ENCODE peak calls at places on chromosomes 2 and 18, in nine cellular contexts. O is colonic mucosa, M is uterus, A is heart left ventricle, R is hepatocyte, G is PC-9, F is astrocyte, P is cardiac muscle cell, Q is pancreas. U is an unnamed sample.

GRCh38 chr2:178241852-178242551 is 47.7 kb downstream of the OSBPL6 start:
- DNase-seq in O (peak; percentile 54), M (peak; percentile 62), A (peak; percentile 45), R (peak; percentile 61), G (peak; percentile 27), F (peak; percentile 96), P (no peak), Q (peak; percentile 76), U (peak; percentile 25)

GRCh38 chr2:100000915-100001707 is 141.3 kb downstream of the AFF3 start:
- DNase-seq in O (no peak), M (no peak), A (no peak), R (no peak), G (no peak), F (no peak), P (no peak), Q (no peak), U (no peak)

GRCh38 chr2:119544075-119545031 is at the start of gene CFAP221:
- DNase-seq in O (peak; percentile 81), M (peak; percentile 42), A (peak; percentile 79), R (peak; percentile 92), G (peak; percentile 47), F (peak; percentile 35), P (peak; percentile 92), Q (peak; percentile 74), U (peak; percentile 73)

GRCh38 chr2:105175231-105175630 is 66.3 kb upstream of the GPR45 start:
- DNase-seq in O (no peak), M (no peak), A (no peak), R (no peak), G (no peak), F (peak; percentile 22), P (no peak), Q (no peak), U (no peak)

GRCh38 chr2:29254-29653 is 17.1 kb downstream of the FAM110C start:
- DNase-seq in O (no peak), M (no peak), A (no peak), R (no peak), G (no peak), F (no peak), P (no peak), Q (no peak), U (no peak)

GRCh38 chr2:5748941-5749731 is 57.0 kb downstream of the SOX11 start:
- DNase-seq in O (no peak), M (no peak), A (peak; percentile 86), R (no peak), G (no peak), F (peak; percentile 12), P (no peak), Q (no peak), U (peak; percentile 81)

GRCh38 chr2:45928946-45929345 is 277.5 kb downstream of the PRKCE start:
- DNase-seq in O (no peak), M (no peak), A (peak; percentile 87), R (no peak), G (no peak), F (no peak), P (peak; percentile 49), Q (no peak), U (peak; percentile 25)

GRCh38 chr2:181615086-181615635 is 41.7 kb downstream of the CERKL start:
- DNase-seq in O (no peak), M (no peak), A (no peak), R (no peak), G (no peak), F (no peak), P (no peak), Q (no peak), U (no peak)

GRCh38 chr2:61277756-61278155 is 115.8 kb downstream of the C2orf74 start:
- DNase-seq in O (no peak), M (no peak), A (no peak), R (no peak), G (no peak), F (no peak), P (no peak), Q (no peak), U (no peak)

GRCh38 chr18:65592419-65592818 is 158.4 kb upstream of the CDH7 start:
- DNase-seq in O (no peak), M (no peak), A (no peak), R (peak; percentile 24), G (peak; percentile 2), F (no peak), P (no peak), Q (no peak), U (no peak)

GRCh38 chr2:138997346-138997745 is 217.2 kb upstream of the NXPH2 start:
- DNase-seq in O (no peak), M (no peak), A (no peak), R (no peak), G (no peak), F (no peak), P (no peak), Q (no peak), U (no peak)

GRCh38 chr2:85605406-85606115 is 3.1 kb upstream of the TMEM150A start:
- DNase-seq in O (no peak), M (no peak), A (no peak), R (peak; percentile 69), G (no peak), F (peak; percentile 97), P (no peak), Q (no peak), U (no peak)

GRCh38 chr2:173145454-173145853 is 69.8 kb downstream of the MAP3K20 start:
- DNase-seq in O (no peak), M (no peak), A (no peak), R (no peak), G (no peak), F (no peak), P (no peak), Q (no peak), U (no peak)

GRCh38 chr2:181891966-181892794 is 650 bp downstream of the ITPRID2 start:
- DNase-seq in O (peak; percentile 70), M (peak; percentile 65), A (peak; percentile 83), R (peak; percentile 74), G (peak; percentile 88), F (peak; percentile 57), P (peak; percentile 72), Q (peak; percentile 66), U (peak; percentile 77)

GRCh38 chr2:196284901-196285589 is 113.7 kb upstream of the STK17B start:
- DNase-seq in O (no peak), M (no peak), A (no peak), R (no peak), G (no peak), F (no peak), P (no peak), Q (no peak), U (no peak)

GRCh38 chr2:157361526-157361925 is 35.9 kb upstream of the ERMN start:
- DNase-seq in O (no peak), M (no peak), A (no peak), R (no peak), G (no peak), F (no peak), P (no peak), Q (no peak), U (no peak)

DNA sequence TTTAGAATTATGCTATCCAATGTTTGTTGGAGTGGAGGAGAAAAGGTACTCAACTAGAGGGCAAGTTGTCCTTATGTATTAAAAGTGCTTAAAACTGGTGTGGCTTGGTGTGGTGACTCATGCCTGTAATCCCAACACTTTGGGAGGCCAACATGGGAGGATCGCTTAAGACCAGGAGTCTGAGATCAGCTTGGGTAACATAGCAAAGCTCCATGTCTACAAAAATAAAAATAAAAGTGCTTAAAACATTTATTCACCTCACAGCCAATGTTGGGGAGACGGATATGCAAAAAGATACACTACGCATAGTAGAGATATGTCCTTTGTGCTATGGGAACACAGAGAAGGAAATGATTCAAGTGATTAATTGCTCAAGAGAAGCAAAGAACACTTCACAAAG is 19.3 kb upstream of the TNFAIP6 start:
- DNase-seq in O (no peak), M (no peak), A (no peak), R (no peak), G (no peak), F (no peak), P (no peak), Q (no peak), U (no peak)
- H3K27ac ChIP-seq in O (no peak overlapping the region), M (no peak overlapping the region), A (no peak overlapping the region), R (no peak overlapping the region), G (no peak overlapping the region), F (no peak overlapping the region), P (no peak overlapping the region), Q (no peak overlapping the region), U (no peak overlapping the region)

GRCh38 chr2:101142163-101142562 is 9.0 kb downstream of the TBC1D8 start:
- DNase-seq in O (no peak), M (no peak), A (no peak), R (no peak), G (no peak), F (no peak), P (no peak), Q (no peak), U (no peak)
- H3K4me1 ChIP-seq in O (no peaks in the 10 kb centered on the region), M (no peaks in the 10 kb centered on the region), A (peaks cover 28% of the 10 kb centered on the region), R (no peaks in the 10 kb centered on the region), G (peaks cover 64% of the 10 kb centered on the region), F (no peaks in the 10 kb centered on the region), P (peaks cover 28% of the 10 kb centered on the region), Q (peaks cover 21% of the 10 kb centered on the region), U (peaks cover 79% of the 10 kb centered on the region)

DNA sequence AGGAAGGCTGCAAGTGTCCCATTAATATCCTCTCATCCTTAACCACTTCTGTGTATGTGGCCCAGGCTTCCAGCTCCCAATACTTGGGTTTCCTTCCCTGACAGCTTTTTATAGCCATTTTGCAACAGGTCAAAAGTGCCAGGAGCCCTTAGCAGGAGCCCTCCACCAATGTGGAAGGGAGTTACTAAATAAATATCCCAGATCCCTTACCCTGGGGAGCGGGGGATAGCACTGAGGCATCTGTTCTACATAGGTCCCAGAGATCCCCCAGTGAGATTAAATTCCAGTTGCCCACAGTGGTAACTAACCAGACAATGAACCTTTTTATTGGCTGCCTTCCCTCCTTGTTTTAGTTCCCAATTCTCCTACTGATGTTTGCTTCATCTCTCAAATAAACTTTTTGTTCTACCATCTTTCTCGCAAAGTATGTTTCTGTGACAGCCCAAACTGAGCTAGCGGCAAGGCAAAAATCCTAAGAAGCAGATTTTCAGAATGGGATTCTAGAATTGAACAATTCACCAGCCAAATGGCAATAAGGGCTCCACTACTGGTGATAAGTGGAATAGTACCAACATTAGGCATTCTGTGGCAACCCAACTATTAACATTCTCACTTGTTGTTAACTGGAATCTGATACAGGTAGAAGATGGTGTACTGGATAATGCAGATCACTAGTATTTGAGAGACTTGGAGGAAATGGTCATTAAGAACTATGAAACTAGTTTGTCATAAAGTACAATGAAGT is 83.9 kb upstream of the MAPRE2 start:
- DNase-seq in O (no peak), M (no peak), A (no peak), R (no peak), G (peak; percentile 3), F (peak; percentile 59), P (no peak), Q (no peak), U (no peak)
- TF ChIP-seq CTCF in O (no peak), M (no peak), A (no peak), R (no peak), G (no peak), F (no peak), P (no peak), Q (no peak), U (no peak)

DNA sequence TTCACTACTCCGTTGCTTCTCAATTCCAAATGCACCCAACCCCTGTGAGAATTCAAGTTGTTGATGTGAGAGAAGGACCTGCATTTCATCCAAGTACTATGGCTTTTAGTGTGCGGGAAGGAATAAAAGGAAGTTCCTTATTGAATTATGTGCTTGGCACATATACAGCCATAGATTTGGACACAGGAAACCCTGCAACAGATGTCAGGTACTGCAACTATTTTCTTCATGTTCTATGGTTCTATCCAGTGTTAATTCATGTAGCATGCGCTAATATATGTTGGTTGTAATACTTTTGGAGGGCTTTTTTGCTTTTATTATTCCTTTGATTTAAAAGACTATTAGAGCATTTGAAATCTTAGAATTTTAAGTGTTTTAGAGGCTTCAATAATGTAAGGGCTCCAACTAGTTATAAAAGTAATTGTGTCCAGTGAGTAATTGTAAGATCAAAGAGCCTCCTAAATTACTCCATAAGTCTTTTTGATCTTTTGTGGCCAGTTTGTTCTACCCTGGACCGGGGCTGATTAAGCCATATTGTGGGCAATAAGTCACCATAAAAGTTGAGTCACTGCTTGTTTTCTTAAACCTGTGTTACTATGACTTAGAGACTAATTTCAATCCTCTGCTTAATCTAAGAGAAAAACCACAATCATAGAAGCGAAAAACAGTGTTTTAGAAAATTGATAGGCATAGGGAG is 22.9 kb downstream of the DSG4 start:
- DNase-seq in O (peak; percentile 63), M (no peak), A (no peak), R (peak; percentile 49), G (no peak), F (peak; percentile 77), P (no peak), Q (no peak), U (no peak)
- H3K27ac ChIP-seq in O (peak overlapping the region; percentile 68), M (no peak overlapping the region), A (no peak overlapping the region), R (peak overlapping the region; percentile 75), G (no peak overlapping the region), F (no peak overlapping the region), P (peak overlapping the region; percentile 1), Q (no peak overlapping the region), U (no peak overlapping the region)

U was measured in left ventricle myocardium inferior.